ENCODE peak calls at places on chromosomes 12 and 14, in eight cellular contexts. K, V, C, B, Q, S, M and Y are unnamed samples.
A peak's percentile ranks its signal among the peaks of the same experiment; 100 is the strongest.

GRCh38 chr12:69779928-69780327 is 41.3 kb downstream of the RAB3IP start:
- DNase-seq in S (no peak), Q (no peak), V (peak; percentile 8), C (peak; percentile 34), K (peak; percentile 74), B (peak; percentile 79), M (peak; percentile 74), Y (no peak)

GRCh38 chr12:107992870-107993451 is 136.1 kb upstream of the WSCD2 start:
- DNase-seq in C (peak; percentile 12), M (peak; percentile 13), B (peak; percentile 50), V (no peak), Q (no peak), K (peak; percentile 85), S (no peak), Y (peak; percentile 13)

GRCh38 chr12:40834321-40834720 is 142.1 kb downstream of the CNTN1 start:
- DNase-seq in M (no peak), C (no peak), V (no peak), Q (no peak), K (no peak), B (no peak), S (peak; percentile 23), Y (no peak)

GRCh38 chr12:92142251-92142896 is 3.3 kb downstream of the BTG1 start:
- DNase-seq in S (no peak), V (no peak), Q (no peak), C (no peak), M (no peak), B (no peak), K (no peak), Y (peak; percentile 13)

GRCh38 chr14:50064993-50065392 is 51.4 kb downstream of the VCPKMT start:
- DNase-seq in S (no peak), C (peak; percentile 71), K (no peak), V (no peak), Q (no peak), B (peak; percentile 56), M (peak; percentile 48), Y (no peak)

GRCh38 chr12:2084553-2085296 is 31.9 kb downstream of the CACNA1C start:
- DNase-seq in B (no peak), V (no peak), K (peak; percentile 48), S (no peak), C (peak; percentile 96), M (no peak), Q (peak; percentile 88), Y (no peak)

GRCh38 chr12:93192878-93193277 is 184.8 kb upstream of the NUDT4 start:
- DNase-seq in K (no peak), Q (no peak), M (no peak), B (no peak), C (no peak), V (no peak), S (no peak), Y (no peak)

GRCh38 chr14:100738704-100739131 is 12.0 kb downstream of the DLK1 start:
- DNase-seq in B (no peak), V (no peak), C (no peak), M (no peak), K (peak; percentile 45), S (no peak), Q (no peak), Y (no peak)

GRCh38 chr14:75981426-75981825 is 369 bp downstream of the TGFB3 start:
- DNase-seq in V (no peak), C (no peak), S (peak; percentile 57), M (no peak), K (peak; percentile 64), Q (no peak), B (no peak), Y (no peak)

GRCh38 chr14:99671230-99672224 is 12.6 kb upstream of the CYP46A1 start:
- DNase-seq in K (peak; percentile 66), B (no peak), M (no peak), V (no peak), Q (no peak), S (peak; percentile 31), C (no peak), Y (no peak)

GRCh38 chr12:65685514-65685913 is 138.8 kb upstream of the HMGA2 start:
- DNase-seq in M (no peak), K (no peak), B (peak; percentile 50), Q (no peak), S (no peak), V (no peak), C (peak; percentile 66), Y (no peak)

GRCh38 chr12:64218597-64218996 is 3.5 kb downstream of the KICS2 start:
- DNase-seq in S (no peak), C (no peak), B (no peak), M (no peak), V (no peak), K (no peak), Q (no peak), Y (no peak)